ENCODE peak calls at places on chromosomes 11 and 22, in four cellular contexts. T, M, S and Q are unnamed samples.

GRCh38 chr22:27107824-27108223 is 450.4 kb downstream of the MIAT start:
- DNase-seq in T (peak; percentile 54), M (peak; percentile 94), S (no peak), Q (no peak)

GRCh38 chr11:91093141-91093540 is 870.3 kb upstream of the CHORDC1 start:
- DNase-seq in T (no peak), M (no peak), S (no peak), Q (no peak)

GRCh38 chr22:29949872-29950271 is 66.9 kb downstream of the MTMR3 start:
- DNase-seq in T (no peak), M (no peak), S (no peak), Q (no peak)

GRCh38 chr11:94002226-94002625 is 18.9 kb upstream of the HEPHL1 start:
- DNase-seq in T (no peak), M (peak; percentile 59), S (no peak), Q (no peak)

GRCh38 chr11:13098067-13098466 is 89.0 kb downstream of the RASSF10 start:
- DNase-seq in T (no peak), M (no peak), S (no peak), Q (no peak)

GRCh38 chr11:94048310-94048709 is 27.2 kb downstream of the HEPHL1 start:
- DNase-seq in T (no peak), M (no peak), S (no peak), Q (no peak)

GRCh38 chr11:73478737-73479347 is 102.6 kb downstream of the RELT start:
- DNase-seq in T (peak; percentile 59), M (peak; percentile 61), S (no peak), Q (no peak)

GRCh38 chr22:37167981-37168647 is 18.4 kb upstream of the IL2RB start:
- DNase-seq in T (no peak), M (no peak), S (no peak), Q (no peak)

GRCh38 chr11:125525303-125525702 is 29.2 kb upstream of the FEZ1 start:
- DNase-seq in T (no peak), M (no peak), S (no peak), Q (no peak)

GRCh38 chr11:73431431-73431830 is 55.2 kb downstream of the RELT start:
- DNase-seq in T (no peak), M (no peak), S (no peak), Q (no peak)

GRCh38 chr11:115819014-115819413 is 314.8 kb upstream of the CADM1 start:
- DNase-seq in T (no peak), M (no peak), S (no peak), Q (no peak)

GRCh38 chr11:127862406-127862805 is 725.0 kb downstream of the ETS1 start:
- DNase-seq in T (no peak), M (no peak), S (no peak), Q (no peak)

GRCh38 chr22:43090130-43090789 is 1.1 kb upstream of the TTLL1 start:
- DNase-seq in T (peak; percentile 86), M (peak; percentile 89), S (peak; percentile 30), Q (no peak)

GRCh38 chr11:36041988-36042606 is 98.2 kb downstream of the LDLRAD3 start:
- DNase-seq in T (no peak), M (peak; percentile 47), S (no peak), Q (no peak)

GRCh38 chr11:87097582-87097981 is 59.8 kb downstream of the TMEM135 start:
- DNase-seq in T (peak; percentile 29), M (peak; percentile 52), S (peak; percentile 50), Q (no peak)

GRCh38 chr11:29022676-29023075 is 914.5 kb downstream of the METTL15 start:
- DNase-seq in T (no peak), M (peak; percentile 17), S (no peak), Q (no peak)

GRCh38 chr22:20221421-20222340 is 46.4 kb downstream of the RTN4R start:
- DNase-seq in T (no peak), M (no peak), S (no peak), Q (no peak)

GRCh38 chr22:26483043-26483438 is 542 bp downstream of the HPS4 start:
- DNase-seq in T (peak; percentile 2), M (no peak), S (no peak), Q (no peak)

GRCh38 chr11:70545626-70545945 is 147.3 kb downstream of the CTTN start:
- DNase-seq in T (no peak), M (no peak), S (no peak), Q (no peak)

GRCh38 chr11:1896895-1897294 is 5.2 kb upstream of the PRR33 start:
- DNase-seq in T (no peak), M (no peak), S (no peak), Q (no peak)

GRCh38 chr11:66768088-66768521 is 39.1 kb upstream of the SPTBN2 start:
- DNase-seq in T (peak; percentile 25), M (peak; percentile 82), S (no peak), Q (no peak)

GRCh38 chr11:134409552-134410429 is 2.3 kb downstream of the B3GAT1 start:
- DNase-seq in T (no peak), M (no peak), S (no peak), Q (no peak)

GRCh38 chr11:77198440-77198849 is 70.4 kb downstream of the MYO7A start:
- DNase-seq in T (no peak), M (peak; percentile 9), S (no peak), Q (peak; percentile 13)

GRCh38 chr11:114472661-114473060 is 33.4 kb downstream of the REXO2 start:
- DNase-seq in T (no peak), M (no peak), S (no peak), Q (no peak)

GRCh38 chr22:42947211-42947990 is 67.5 kb downstream of the PACSIN2 start:
- DNase-seq in T (no peak), M (no peak), S (no peak), Q (no peak)

GRCh38 chr11:241634-242033 is 4.9 kb downstream of the PSMD13 start:
- DNase-seq in T (no peak), M (no peak), S (no peak), Q (no peak)

GRCh38 chr11:114165326-114166230 is 106.1 kb downstream of the ZBTB16 start:
- DNase-seq in T (no peak), M (no peak), S (no peak), Q (no peak)

GRCh38 chr11:17933710-17934109 is 79.1 kb downstream of the SERGEF start:
- DNase-seq in T (no peak), M (no peak), S (no peak), Q (no peak)

GRCh38 chr22:19799322-19800190 is 39.0 kb downstream of the TBX1 start:
- DNase-seq in T (peak; percentile 80), M (peak; percentile 80), S (no peak), Q (no peak)

GRCh38 chr11:122977455-122978302 is 4.0 kb downstream of the BSX start:
- DNase-seq in T (no peak), M (no peak), S (no peak), Q (no peak)

GRCh38 chr22:43953988-43954771 is 1.1 kb upstream of the SAMM50 start:
- DNase-seq in T (no peak), M (no peak), S (no peak), Q (no peak)

DNA sequence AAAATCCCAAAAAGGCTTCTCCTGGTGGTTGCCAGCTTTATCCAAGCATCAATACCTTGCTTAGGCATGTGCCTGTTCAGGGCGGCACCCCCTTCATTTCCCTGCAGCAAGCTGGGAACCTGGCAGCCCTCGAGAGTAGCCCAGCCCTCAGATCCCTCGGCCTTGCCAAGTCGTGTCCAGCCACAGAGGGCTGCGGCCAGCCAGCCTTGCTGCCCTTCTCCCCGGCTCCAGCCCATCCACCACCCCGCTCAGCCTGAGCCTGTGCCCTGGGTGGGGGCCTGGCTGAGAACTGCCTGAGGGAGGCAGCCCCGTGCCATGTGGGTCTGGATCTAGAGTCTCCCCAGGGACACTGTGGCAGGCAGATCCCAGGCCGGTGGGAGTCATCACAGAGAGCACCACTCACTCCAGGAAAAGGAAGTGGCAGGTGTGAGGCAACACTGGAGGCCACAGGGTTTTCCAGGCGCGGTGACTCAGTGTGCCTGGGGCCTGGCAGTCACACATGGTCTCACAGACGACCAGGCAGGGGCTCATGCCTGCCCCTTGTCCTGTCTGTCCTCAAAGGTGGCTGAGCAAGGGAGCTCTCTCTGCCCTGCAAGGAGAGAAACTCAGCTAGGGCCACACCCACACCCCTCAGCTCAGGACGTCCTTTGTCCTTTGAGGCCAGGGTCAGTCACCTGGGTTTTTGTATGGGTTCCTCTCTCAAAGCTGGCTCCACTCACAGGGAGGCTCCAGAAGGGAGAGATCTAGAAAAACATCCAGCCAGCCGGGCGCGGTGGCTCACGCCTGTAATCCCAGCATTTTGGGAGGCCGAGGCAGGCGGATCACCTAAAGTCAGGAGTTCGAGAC is 12.2 kb upstream of the CDC42BPG start:
- DNase-seq in T (peak; percentile 72), M (peak; percentile 94), S (peak; percentile 43), Q (peak; percentile 45)
- TF ChIP-seq CTCF in T (no peak), M (peak; percentile 2), S (no peak), Q (no peak)

GRCh38 chr11:23112390-23112789 is 252.1 kb upstream of the CCDC179 start:
- DNase-seq in T (no peak), M (no peak), S (no peak), Q (no peak)

GRCh38 chr11:23113887-23114216 is 253.6 kb upstream of the CCDC179 start:
- DNase-seq in T (no peak), M (no peak), S (no peak), Q (no peak)

GRCh38 chr11:23112987-23113886 is 253.0 kb upstream of the CCDC179 start:
- DNase-seq in T (peak; percentile 68), M (peak; percentile 66), S (no peak), Q (no peak)
- TF ChIP-seq CTCF in T (peak; percentile 81), M (peak; percentile 55), S (no peak), Q (no peak)

GRCh38 chr11:117819096-117820040 is 5.2 kb downstream of the FXYD2 start:
- DNase-seq in T (peak; percentile 84), M (peak; percentile 79), S (no peak), Q (no peak)
- TF ChIP-seq CTCF in T (peak; percentile 66), M (peak; percentile 86), S (no peak), Q (no peak)

DNA sequence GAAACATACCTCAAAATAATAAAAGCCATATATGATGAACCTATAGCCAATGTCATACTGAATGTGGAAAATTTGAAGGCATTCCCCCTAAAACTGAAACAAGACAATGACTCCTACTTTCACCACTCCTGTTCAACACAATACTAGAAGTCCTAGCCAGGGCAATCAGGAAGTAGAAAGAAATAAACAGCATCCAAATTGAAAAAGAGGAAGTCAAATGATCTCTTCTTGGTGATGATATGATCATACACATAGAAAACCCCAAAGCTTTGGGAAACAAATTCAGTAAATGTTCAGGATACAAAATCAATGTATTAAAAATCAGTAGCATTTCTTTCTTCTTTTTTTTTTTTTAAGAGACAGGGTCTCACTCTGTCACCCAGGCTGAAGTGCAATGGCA is 109.9 kb downstream of the DLG2 start:
- DNase-seq in T (no peak), M (no peak), S (no peak), Q (no peak)
- TF ChIP-seq CTCF in T (no peak), M (no peak), S (no peak), Q (no peak)

DNA sequence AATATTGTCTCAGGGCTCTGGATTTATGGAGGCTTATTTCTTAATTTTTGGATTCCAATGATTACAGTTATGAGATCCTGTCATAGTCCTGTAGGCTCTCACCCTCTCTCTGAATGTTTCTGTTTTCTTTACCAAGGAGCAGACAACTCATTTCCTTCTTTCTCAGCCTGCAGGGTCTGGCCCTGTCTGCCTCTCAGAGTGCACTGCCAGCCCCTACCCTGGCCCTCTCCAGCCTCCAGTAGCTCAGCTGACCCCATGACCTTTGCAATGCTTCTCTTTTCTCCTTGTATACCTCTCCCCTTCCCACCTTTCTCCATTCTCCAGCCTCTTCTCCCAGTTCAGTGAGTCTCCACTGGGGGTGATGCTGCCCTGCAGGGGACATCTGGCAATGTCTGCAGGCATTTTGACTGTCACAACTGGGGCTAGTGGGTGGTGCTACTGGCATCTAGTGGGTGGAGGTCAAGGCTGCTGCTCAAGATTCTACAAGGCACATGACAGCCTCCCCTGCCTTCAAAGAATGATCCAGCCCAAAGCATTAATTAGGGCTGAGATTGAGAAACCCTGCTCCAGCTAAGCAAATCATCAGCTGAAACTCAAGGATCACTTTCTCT is 78.8 kb downstream of the APIP start:
- DNase-seq in T (no peak), M (peak; percentile 5), S (no peak), Q (no peak)
- TF ChIP-seq CTCF in T (no peak), M (peak; percentile 20), S (no peak), Q (no peak)